ENCODE peak calls at places on chromosomes 4 and X, in six cellular contexts. U, K, Y, H, A and C are unnamed samples. For H3K4me1, the result is how much of the 10 kb centered on the place peaks cover.

GRCh38 chr4:173333658-173334084 is 487 bp downstream of the HMGB2 start:
- DNase-seq in U (peak), A (peak), H (no peak), Y (peak), K (peak), C (no peak)

GRCh38 chr4:85475631-85476233 is 782 bp downstream of the ARHGAP24 start:
- DNase-seq in H (no peak), A (no peak), Y (peak), U (peak), K (no peak), C (no peak)

GRCh38 chr4:72302981-72303704 is 265.9 kb downstream of the ADAMTS3 start:
- DNase-seq in K (no peak), U (no peak), A (no peak), H (peak), Y (peak), C (no peak)

GRCh38 chr4:6193399-6193798 is 7.0 kb downstream of the JAKMIP1 start:
- DNase-seq in Y (no peak), A (no peak), H (no peak), K (no peak), U (no peak), C (no peak)

GRCh38 chrX:437636-438390 is 51.1 kb upstream of the PPP2R3B start:
- DNase-seq in U (no peak), A (no peak), Y (no peak), K (no peak), H (peak), C (no peak)

GRCh38 chr4:5622596-5622995 is 85.8 kb downstream of the EVC2 start:
- DNase-seq in U (no peak), A (no peak), H (no peak), Y (no peak), K (no peak), C (no peak)

GRCh38 chr4:36024901-36025610 is 219.3 kb downstream of the ARAP2 start:
- DNase-seq in U (no peak), Y (no peak), K (no peak), H (peak), A (no peak), C (no peak)

GRCh38 chr4:42483426-42484379 is 86.4 kb downstream of the SHISA3 start:
- DNase-seq in U (no peak), Y (no peak), A (no peak), H (no peak), K (no peak), C (no peak)

GRCh38 chrX:2503591-2504500 is 3.1 kb upstream of the DHRSX start:
- DNase-seq in K (no peak), Y (no peak), A (no peak), U (no peak), H (no peak), C (no peak)

GRCh38 chr4:88569944-88570455 is 22.3 kb upstream of the HERC3 start:
- DNase-seq in Y (no peak), K (no peak), A (no peak), U (no peak), H (no peak), C (no peak)

GRCh38 chr4:152106113-152106763 is 345.4 kb upstream of the GATB start:
- DNase-seq in U (peak), K (peak), Y (no peak), A (peak), H (peak), C (peak)

GRCh38 chrX:142068365-142068764 is 136.7 kb downstream of the MAGEC2 start:
- DNase-seq in A (no peak), H (no peak), U (no peak), K (no peak), Y (no peak), C (no peak)

GRCh38 chr4:188015025-188015778 is 19.6 kb downstream of the ZFP42 start:
- DNase-seq in Y (no peak), K (no peak), H (peak), U (no peak), A (no peak), C (no peak)

GRCh38 chr4:181854142-181854541 is 389.1 kb upstream of the TENM3 start:
- DNase-seq in U (no peak), Y (no peak), A (no peak), K (no peak), H (peak), C (no peak)

GRCh38 chrX:38750551-38750950 is 50.7 kb upstream of the MID1IP1 start:
- DNase-seq in Y (no peak), U (no peak), A (no peak), H (no peak), K (no peak), C (no peak)

GRCh38 chrX:584572-584971 is 46.0 kb upstream of the SHOX start:
- DNase-seq in A (no peak), K (no peak), H (no peak), U (no peak), Y (no peak), C (no peak)

GRCh38 chr4:680565-680930 is 6.2 kb downstream of the MYL5 start:
- DNase-seq in K (peak), U (no peak), A (no peak), H (no peak), Y (no peak), C (no peak)
- H3K4me1 ChIP-seq in K (under half), U (under half), A (under half), H (under half), Y (under half), C (under half)

GRCh38 chr4:169253904-169254303 is 16.9 kb downstream of the SH3RF1 start:
- DNase-seq in Y (no peak), H (peak), A (no peak), U (no peak), K (no peak), C (no peak)

GRCh38 chr4:169260217-169260866 is 10.4 kb downstream of the SH3RF1 start:
- DNase-seq in A (no peak), K (no peak), U (no peak), Y (no peak), H (no peak), C (no peak)

GRCh38 chr4:169256101-169256612 is 14.6 kb downstream of the SH3RF1 start:
- DNase-seq in Y (no peak), H (no peak), A (no peak), K (no peak), U (no peak), C (no peak)

GRCh38 chr4:169254546-169254983 is 16.2 kb downstream of the SH3RF1 start:
- DNase-seq in K (peak), H (peak), A (no peak), Y (peak), U (no peak), C (no peak)

DNA sequence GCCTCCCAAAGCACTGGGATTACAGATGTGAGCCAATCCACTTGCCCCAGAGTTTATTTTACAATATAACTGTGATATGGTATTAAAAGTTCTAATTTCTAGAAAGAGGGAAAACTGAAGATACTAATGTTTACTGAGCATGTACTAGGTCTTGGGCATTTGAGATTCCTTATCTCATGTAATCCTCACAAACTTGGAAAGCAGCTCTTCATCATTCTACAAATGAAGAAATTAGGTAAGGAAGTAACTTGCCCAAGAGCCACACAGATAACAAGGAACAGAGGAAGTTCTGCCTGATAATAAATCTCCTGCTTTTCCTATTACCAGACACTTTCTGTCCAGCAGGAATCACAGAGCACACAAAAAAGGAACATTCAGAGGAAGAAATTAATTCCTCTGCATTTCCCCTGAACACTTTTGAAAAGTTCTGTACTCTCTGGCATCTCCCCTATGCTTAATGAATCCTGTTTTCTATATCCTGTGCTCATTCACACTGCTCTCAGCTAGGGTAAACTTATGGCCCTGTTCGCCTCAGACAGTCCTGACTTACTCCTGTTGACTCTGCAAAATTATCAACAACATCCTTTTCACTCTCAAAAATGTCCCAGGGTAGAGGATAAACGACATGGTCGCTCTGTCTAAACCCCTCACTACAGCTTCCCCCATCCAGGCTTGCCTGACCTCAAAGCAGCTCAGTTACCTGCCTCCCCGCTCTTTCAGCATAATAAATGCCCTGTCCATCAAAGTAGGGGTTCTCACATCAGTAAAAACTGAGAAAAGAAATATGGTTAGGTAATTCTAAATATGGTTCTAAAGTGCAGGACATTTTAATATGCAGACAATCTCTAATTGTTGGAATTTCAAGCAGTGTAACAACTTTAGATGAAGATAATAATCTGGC is 13.7 kb downstream of the SH3RF1 start:
- DNase-seq in Y (no peak), H (no peak), A (no peak), U (no peak), K (no peak), C (no peak)
- H3K4me1 ChIP-seq in Y (half or more), H (under half), A (under half), U (half or more), K (under half), C (half or more)

GRCh38 chrX:16185725-16186136 is 18.4 kb downstream of the MAGEB17 start:
- DNase-seq in U (no peak), H (peak), A (no peak), K (no peak), Y (no peak), C (no peak)
- H3K4me1 ChIP-seq in U (under half), H (under half), A (under half), K (under half), Y (under half), C (under half)

DNA sequence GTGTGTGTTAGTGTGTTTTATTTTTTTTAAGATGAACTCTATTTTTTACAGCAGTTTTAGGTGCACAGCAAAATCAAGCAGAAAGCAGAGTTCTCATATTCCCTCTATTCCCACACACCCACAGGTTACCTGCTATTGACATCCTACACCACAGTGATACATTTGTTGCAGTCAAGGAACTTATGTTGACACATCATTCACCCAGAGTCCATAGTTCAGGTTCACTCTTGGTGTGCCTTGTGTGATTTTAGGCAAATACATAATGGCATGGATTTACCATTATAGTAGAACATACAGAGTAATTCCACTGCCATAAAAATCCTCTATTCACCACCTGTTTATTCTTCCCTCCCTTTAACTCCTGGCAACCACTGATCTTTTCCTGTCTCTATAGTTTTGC is 28.7 kb downstream of the DIAPH2 start:
- DNase-seq in U (no peak), Y (no peak), K (no peak), H (no peak), A (no peak), C (no peak)
- H3K4me1 ChIP-seq in U (under half), Y (under half), K (under half), H (under half), A (under half), C (under half)

GRCh38 chr4:108031427-108032083 is 41.9 kb downstream of the HADH start:
- DNase-seq in H (peak), A (no peak), Y (no peak), K (no peak), U (no peak), C (no peak)
- H3K4me1 ChIP-seq in H (under half), A (under half), Y (under half), K (under half), U (under half), C (under half)

GRCh38 chr4:125489952-125490690 is 175.4 kb downstream of the FAT4 start:
- DNase-seq in H (no peak), K (no peak), Y (no peak), A (no peak), U (no peak), C (no peak)

GRCh38 chr4:125497861-125498260 is 183.1 kb downstream of the FAT4 start:
- DNase-seq in Y (no peak), K (no peak), U (no peak), H (no peak), A (no peak), C (no peak)

GRCh38 chr4:125492957-125493356 is 178.2 kb downstream of the FAT4 start:
- DNase-seq in A (no peak), U (no peak), K (no peak), Y (no peak), H (no peak), C (no peak)
- H3K4me1 ChIP-seq in A (under half), U (under half), K (under half), Y (under half), H (under half), C (under half)

GRCh38 chr4:153257966-153258365 is 53.7 kb downstream of the TRIM2 start:
- DNase-seq in Y (peak), A (no peak), H (no peak), U (no peak), K (no peak), C (no peak)
- H3K4me1 ChIP-seq in Y (under half), A (under half), H (under half), U (under half), K (under half), C (under half)

GRCh38 chr4:57044279-57044678 is 65.6 kb downstream of the POLR2B start:
- DNase-seq in U (no peak), A (no peak), H (no peak), Y (no peak), K (no peak), C (peak)

GRCh38 chr4:57051524-57051923 is 58.7 kb downstream of the IGFBP7 start:
- DNase-seq in H (no peak), Y (no peak), A (no peak), U (no peak), K (no peak), C (no peak)

GRCh38 chr4:57044996-57045395 is 65.2 kb downstream of the IGFBP7 start:
- DNase-seq in K (no peak), A (no peak), U (no peak), Y (no peak), H (no peak), C (no peak)

GRCh38 chr4:57051100-57051499 is 59.1 kb downstream of the IGFBP7 start:
- DNase-seq in H (no peak), A (no peak), U (no peak), K (no peak), Y (no peak), C (no peak)

DNA sequence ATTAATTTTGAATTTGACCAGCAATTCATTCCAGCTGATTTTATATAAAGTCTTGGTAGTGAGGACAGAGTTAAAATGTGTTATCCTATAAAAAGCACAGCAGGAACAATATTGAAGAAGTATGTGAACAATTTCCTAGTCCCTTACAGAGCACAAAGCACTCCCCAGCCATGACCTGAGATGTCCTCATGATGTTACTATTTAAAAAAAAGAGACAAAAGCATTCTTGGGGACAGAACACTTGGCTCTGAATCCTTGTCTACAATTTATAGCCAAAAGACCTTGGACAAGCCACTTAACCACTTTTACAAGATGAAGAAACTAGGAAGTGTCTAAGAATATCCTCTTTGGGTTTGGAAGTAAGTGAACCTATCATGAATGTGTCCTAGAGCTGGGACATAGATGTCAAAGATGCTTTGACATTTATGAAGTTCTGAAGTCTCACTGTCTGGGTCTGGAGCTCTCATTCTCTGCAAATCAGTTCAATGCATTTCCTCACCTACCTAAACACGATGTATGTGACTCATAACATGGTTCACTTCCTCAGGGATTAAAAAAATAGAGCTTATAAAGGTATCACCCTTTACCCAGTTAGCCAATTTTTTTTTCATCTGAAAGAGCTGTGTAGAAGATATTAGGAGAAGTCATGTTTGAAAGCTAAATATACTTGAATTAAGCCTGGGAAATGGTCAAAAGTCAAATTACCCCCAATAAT is 61.4 kb downstream of the IGFBP7 start:
- DNase-seq in U (no peak), Y (no peak), H (peak), K (no peak), A (no peak), C (peak)
- H3K4me1 ChIP-seq in U (half or more), Y (under half), H (under half), K (under half), A (under half), C (half or more)

GRCh38 chr4:137651128-137651527 is 118.8 kb upstream of the PCDH18 start:
- DNase-seq in A (no peak), Y (no peak), K (no peak), U (no peak), H (peak), C (no peak)

GRCh38 chr4:137650051-137650450 is 117.8 kb upstream of the PCDH18 start:
- DNase-seq in K (no peak), U (no peak), Y (no peak), H (no peak), A (no peak), C (no peak)

GRCh38 chr4:137647375-137647774 is 115.1 kb upstream of the PCDH18 start:
- DNase-seq in Y (no peak), A (no peak), K (no peak), H (no peak), U (no peak), C (no peak)

GRCh38 chr4:137644201-137644600 is 111.9 kb upstream of the PCDH18 start:
- DNase-seq in U (no peak), Y (no peak), K (no peak), H (no peak), A (no peak), C (no peak)

GRCh38 chr4:137648531-137648930 is 116.2 kb upstream of the PCDH18 start:
- DNase-seq in U (no peak), H (no peak), K (no peak), Y (no peak), A (no peak), C (no peak)
- H3K4me1 ChIP-seq in U (under half), H (under half), K (under half), Y (under half), A (under half), C (under half)